ENCODE peak calls at places on chromosomes 13 and 19, in five cellular contexts. One of them, this sample, is unnamed.

GRCh38 chr13:75876371-75877050 is 240.4 kb downstream of the LMO7 start:
- DNase-seq in A549: peak
- DNase-seq in GM12878: peak
- DNase-seq in H1: peak
- DNase-seq in K562: peak
- DNase-seq in this sample: peak

GRCh38 chr13:21232196-21232595 is 55.7 kb downstream of the MRPL57 start:
- DNase-seq in K562: no peak
- DNase-seq in GM12878: no peak
- DNase-seq in H1: no peak
- DNase-seq in A549: no peak
- DNase-seq in this sample: no peak

GRCh38 chr19:54207908-54208783 is 7.5 kb downstream of the RPS9 start:
- DNase-seq in H1: peak
- DNase-seq in GM12878: peak
- DNase-seq in A549: peak
- DNase-seq in K562: peak
- DNase-seq in this sample: peak

GRCh38 chr13:97395437-97396136 is 38.4 kb upstream of the RAP2A start:
- DNase-seq in GM12878: no peak
- DNase-seq in A549: peak
- DNase-seq in K562: no peak
- DNase-seq in H1: no peak
- DNase-seq in this sample: no peak

GRCh38 chr13:86051134-86052103 is 252.2 kb upstream of the SLITRK6 start:
- DNase-seq in H1: no peak
- DNase-seq in A549: peak
- DNase-seq in GM12878: no peak
- DNase-seq in K562: no peak
- DNase-seq in this sample: no peak

GRCh38 chr19:49338691-49339363 is 3.6 kb downstream of the CD37 start:
- DNase-seq in A549: peak
- DNase-seq in K562: peak
- DNase-seq in H1: peak
- DNase-seq in GM12878: no peak
- DNase-seq in this sample: no peak

GRCh38 chr19:32202244-32202643 is 143.2 kb upstream of the ZNF507 start:
- DNase-seq in K562: no peak
- DNase-seq in A549: no peak
- DNase-seq in H1: peak
- DNase-seq in GM12878: no peak
- DNase-seq in this sample: no peak

GRCh38 chr13:111187879-111188643 is 73.0 kb downstream of the ARHGEF7 start:
- DNase-seq in K562: no peak
- DNase-seq in GM12878: no peak
- DNase-seq in H1: no peak
- DNase-seq in A549: no peak
- DNase-seq in this sample: no peak

GRCh38 chr13:94549241-94550029 is 46.5 kb downstream of the TGDS start:
- DNase-seq in A549: peak
- DNase-seq in K562: peak
- DNase-seq in GM12878: peak
- DNase-seq in H1: peak
- DNase-seq in this sample: peak

GRCh38 chr13:109695402-109696190 is 90.8 kb downstream of the IRS2 start:
- DNase-seq in GM12878: no peak
- DNase-seq in H1: no peak
- DNase-seq in K562: no peak
- DNase-seq in A549: no peak
- DNase-seq in this sample: no peak

GRCh38 chr13:43159007-43159406 is 135.6 kb downstream of the DNAJC15 start:
- DNase-seq in A549: no peak
- DNase-seq in K562: no peak
- DNase-seq in H1: no peak
- DNase-seq in GM12878: no peak
- DNase-seq in this sample: no peak

GRCh38 chr19:32296694-32297093 is 48.7 kb upstream of the ZNF507 start:
- DNase-seq in A549: peak
- DNase-seq in GM12878: no peak
- DNase-seq in K562: no peak
- DNase-seq in H1: no peak
- DNase-seq in this sample: no peak

GRCh38 chr19:2061936-2062729 is 11.1 kb upstream of the MKNK2 start:
- DNase-seq in A549: no peak
- DNase-seq in GM12878: no peak
- DNase-seq in K562: peak
- DNase-seq in H1: peak
- DNase-seq in this sample: peak

GRCh38 chr19:8022275-8022674 is 16.8 kb upstream of the ELAVL1 start:
- DNase-seq in K562: peak
- DNase-seq in A549: no peak
- DNase-seq in GM12878: no peak
- DNase-seq in H1: no peak
- DNase-seq in this sample: no peak

GRCh38 chr19:7258042-7258839 is 36.0 kb downstream of the INSR start:
- DNase-seq in A549: no peak
- DNase-seq in K562: no peak
- DNase-seq in H1: no peak
- DNase-seq in GM12878: no peak
- DNase-seq in this sample: no peak

GRCh38 chr13:90979059-90979458 is 368.4 kb upstream of the MIR17HG start:
- DNase-seq in K562: no peak
- DNase-seq in GM12878: no peak
- DNase-seq in A549: no peak
- DNase-seq in H1: no peak
- DNase-seq in this sample: no peak

GRCh38 chr13:113209336-113209879 is at the start of gene CUL4A:
- DNase-seq in GM12878: no peak
- DNase-seq in A549: peak
- DNase-seq in K562: peak
- DNase-seq in H1: peak
- DNase-seq in this sample: peak

GRCh38 chr13:28326081-28326480 is 168.8 kb downstream of the FLT1 start:
- DNase-seq in K562: no peak
- DNase-seq in A549: no peak
- DNase-seq in GM12878: no peak
- DNase-seq in H1: no peak
- DNase-seq in this sample: no peak

GRCh38 chr13:73201601-73202000 is 142.8 kb downstream of the KLF5 start:
- DNase-seq in H1: no peak
- DNase-seq in GM12878: no peak
- DNase-seq in K562: no peak
- DNase-seq in A549: no peak
- DNase-seq in this sample: no peak

GRCh38 chr19:1844536-1845515 is 3.5 kb downstream of the REXO1 start:
- DNase-seq in K562: no peak
- DNase-seq in GM12878: no peak
- DNase-seq in H1: no peak
- DNase-seq in A549: no peak
- DNase-seq in this sample: no peak

GRCh38 chr19:37699057-37699456 is 20.5 kb downstream of the ZNF607 start:
- DNase-seq in A549: no peak
- DNase-seq in H1: no peak
- DNase-seq in GM12878: no peak
- DNase-seq in K562: no peak
- DNase-seq in this sample: peak

GRCh38 chr13:50891206-50891605 is 18.4 kb upstream of the RNASEH2B start:
- DNase-seq in GM12878: no peak
- DNase-seq in A549: no peak
- DNase-seq in K562: no peak
- DNase-seq in H1: no peak
- DNase-seq in this sample: no peak

GRCh38 chr13:110779046-110779445 is 65.5 kb downstream of the ING1 start:
- DNase-seq in A549: no peak
- DNase-seq in H1: no peak
- DNase-seq in GM12878: no peak
- DNase-seq in K562: no peak
- DNase-seq in this sample: no peak

GRCh38 chr13:45333973-45334922 is 6.7 kb downstream of the TPT1 start:
- DNase-seq in GM12878: no peak
- DNase-seq in H1: no peak
- DNase-seq in A549: no peak
- DNase-seq in K562: no peak
- DNase-seq in this sample: no peak

GRCh38 chr19:1255186-1256161 is 7.1 kb downstream of the MIDN start:
- DNase-seq in H1: no peak
- DNase-seq in GM12878: no peak
- DNase-seq in A549: no peak
- DNase-seq in K562: no peak
- DNase-seq in this sample: no peak

GRCh38 chr13:108987945-108988344 is 358.5 kb downstream of the MYO16 start:
- DNase-seq in K562: no peak
- DNase-seq in H1: no peak
- DNase-seq in A549: no peak
- DNase-seq in GM12878: no peak
- DNase-seq in this sample: no peak

GRCh38 chr13:29847501-29847983 is 2.9 kb downstream of the UBL3 start:
- DNase-seq in K562: no peak
- DNase-seq in H1: no peak
- DNase-seq in A549: peak
- DNase-seq in GM12878: no peak
- DNase-seq in this sample: peak

GRCh38 chr13:33275916-33276315 is 9.6 kb downstream of the STARD13 start:
- DNase-seq in A549: no peak
- DNase-seq in GM12878: no peak
- DNase-seq in K562: no peak
- DNase-seq in H1: no peak
- DNase-seq in this sample: no peak

GRCh38 chr13:20400774-20401173 is 124.9 kb downstream of the CRYL1 start:
- DNase-seq in GM12878: no peak
- DNase-seq in A549: no peak
- DNase-seq in H1: no peak
- DNase-seq in K562: no peak
- DNase-seq in this sample: no peak

GRCh38 chr13:27012482-27013197 is 159.0 kb downstream of the USP12 start:
- DNase-seq in A549: no peak
- DNase-seq in H1: peak
- DNase-seq in K562: no peak
- DNase-seq in GM12878: no peak
- DNase-seq in this sample: no peak

GRCh38 chr13:38636756-38637155 is 50.1 kb upstream of the FREM2 start:
- DNase-seq in GM12878: no peak
- DNase-seq in K562: no peak
- DNase-seq in H1: no peak
- DNase-seq in A549: no peak
- DNase-seq in this sample: no peak

GRCh38 chr19:43618921-43619261 is 538 bp downstream of the ZNF428 start:
- DNase-seq in GM12878: peak
- DNase-seq in K562: peak
- DNase-seq in H1: no peak
- DNase-seq in A549: peak
- DNase-seq in this sample: peak

GRCh38 chr13:45034342-45034741 is 45.0 kb downstream of the GPALPP1 start:
- DNase-seq in GM12878: no peak
- DNase-seq in A549: no peak
- DNase-seq in H1: no peak
- DNase-seq in K562: no peak
- DNase-seq in this sample: no peak

GRCh38 chr13:20728579-20729300 is 25.2 kb downstream of the IL17D start:
- DNase-seq in K562: no peak
- DNase-seq in GM12878: no peak
- DNase-seq in H1: no peak
- DNase-seq in A549: no peak
- DNase-seq in this sample: no peak

GRCh38 chr19:10114651-10115391 is 3.3 kb downstream of the P2RY11 start:
- DNase-seq in GM12878: no peak
- DNase-seq in A549: peak
- DNase-seq in K562: no peak
- DNase-seq in H1: no peak
- DNase-seq in this sample: no peak
- TF ChIP-seq KDM1A in GM12878: no peak
- TF ChIP-seq KDM1A in A549: no peak
- TF ChIP-seq KDM1A in K562: no peak
- TF ChIP-seq KDM1A in H1: no peak
- TF ChIP-seq KDM1A in this sample: no peak

DNA sequence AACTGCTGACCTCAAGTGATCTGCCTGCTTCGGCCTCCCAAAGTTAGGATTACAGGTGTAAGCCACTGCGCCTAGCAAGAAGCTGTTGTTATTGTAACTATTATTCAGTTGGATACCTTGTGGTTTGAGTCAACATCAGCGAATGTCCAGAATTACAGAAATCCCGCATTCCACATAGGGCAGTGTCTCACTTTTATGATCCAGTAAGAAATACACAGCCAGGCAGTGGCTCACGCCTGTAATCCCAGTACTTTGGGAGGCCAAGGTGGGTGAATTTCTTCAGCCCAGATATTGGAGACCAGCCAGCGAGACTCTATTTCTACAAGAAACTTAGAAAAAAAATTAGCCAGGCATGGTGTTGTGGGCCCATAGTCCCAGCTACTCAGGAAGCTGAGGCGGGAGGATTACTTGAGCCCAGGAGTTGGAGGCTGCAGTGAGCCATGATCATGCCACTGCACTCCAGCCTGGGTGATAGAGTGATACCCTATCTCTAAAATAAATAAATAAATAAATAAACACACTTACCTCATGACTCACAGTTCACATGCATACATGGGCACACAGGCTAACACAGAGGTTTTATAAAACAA is 43.8 kb downstream of the SPTBN4 start:
- DNase-seq in GM12878: no peak
- DNase-seq in A549: no peak
- DNase-seq in K562: no peak
- DNase-seq in H1: no peak
- DNase-seq in this sample: no peak
- TF ChIP-seq KDM1A in GM12878: no peak
- TF ChIP-seq KDM1A in A549: no peak
- TF ChIP-seq KDM1A in K562: no peak
- TF ChIP-seq KDM1A in H1: no peak
- TF ChIP-seq KDM1A in this sample: no peak

GRCh38 chr19:33376931-33377557 is 3.5 kb downstream of the CEBPG start:
- DNase-seq in GM12878: no peak
- DNase-seq in H1: no peak
- DNase-seq in K562: no peak
- DNase-seq in A549: peak
- DNase-seq in this sample: no peak
- TF ChIP-seq KDM1A in GM12878: no peak
- TF ChIP-seq KDM1A in H1: no peak
- TF ChIP-seq KDM1A in K562: no peak
- TF ChIP-seq KDM1A in A549: no peak
- TF ChIP-seq KDM1A in this sample: no peak

GRCh38 chr19:27815985-27816384 is 1397.0 kb downstream of the UQCRFS1 start:
- DNase-seq in A549: no peak
- DNase-seq in H1: no peak
- DNase-seq in K562: no peak
- DNase-seq in GM12878: no peak
- DNase-seq in this sample: no peak
- TF ChIP-seq KDM1A in A549: no peak
- TF ChIP-seq KDM1A in H1: no peak
- TF ChIP-seq KDM1A in K562: no peak
- TF ChIP-seq KDM1A in GM12878: no peak
- TF ChIP-seq KDM1A in this sample: no peak